ENCODE peak calls at places on chromosomes 16 and 17, in nine cellular contexts. M is colonic mucosa; B is prostate gland; C is heart right ventricle; H is CD4-positive, CD25-positive, alpha-beta regulatory T cell; F is DND-41; W is Peyer's patch; L is adrenal gland; Q is CD8-positive, alpha-beta T cell. X is an unnamed sample. For H3K4me1, the result is how much of the 10 kb centered on the place peaks cover.

GRCh38 chr16:72424776-72425175 is 252.8 kb upstream of the PMFBP1 start:
- DNase-seq in F (no peak), M (no peak), H (no peak), B (no peak), Q (no peak), L (no peak), C (no peak), W (no peak), X (no peak)

GRCh38 chr17:65857713-65858112 is 296.3 kb upstream of the AXIN2 start:
- DNase-seq in Q (no peak), W (no peak), B (no peak), M (no peak), H (no peak), F (no peak), C (no peak), L (no peak), X (no peak)

GRCh38 chr16:77574867-77575619 is 140.2 kb upstream of the ADAMTS18 start:
- DNase-seq in M (no peak), C (peak), H (no peak), B (no peak), W (no peak), F (no peak), Q (no peak), L (peak), X (no peak)

GRCh38 chr17:48048321-48049140 is at the start of gene NFE2L1:
- DNase-seq in M (peak), B (peak), W (peak), F (peak), H (peak), Q (no peak), C (peak), L (peak), X (peak)

GRCh38 chr17:60743812-60744211 is 66.2 kb downstream of the BCAS3 start:
- DNase-seq in C (no peak), Q (no peak), W (no peak), M (no peak), B (peak), H (no peak), L (no peak), F (no peak), X (no peak)

GRCh38 chr17:31391496-31391949 is at the start of gene RAB11FIP4:
- DNase-seq in B (no peak), M (no peak), F (no peak), H (no peak), W (peak), L (no peak), Q (peak), C (no peak), X (no peak)

GRCh38 chr16:74735162-74735452 is 34.4 kb upstream of the MLKL start:
- DNase-seq in C (no peak), Q (no peak), F (no peak), H (no peak), M (no peak), W (no peak), B (no peak), L (no peak), X (no peak)

GRCh38 chr17:56902350-56902749 is 11.5 kb downstream of the TRIM25 start:
- DNase-seq in M (no peak), W (no peak), H (no peak), Q (no peak), L (no peak), C (no peak), F (no peak), B (no peak), X (no peak)

GRCh38 chr16:72666267-72666666 is 381.7 kb downstream of the ZFHX3 start:
- DNase-seq in M (no peak), Q (no peak), H (peak), L (no peak), F (no peak), B (no peak), W (no peak), C (no peak), X (no peak)

GRCh38 chr17:5031365-5032082 is 3.7 kb downstream of the SLC52A1 start:
- DNase-seq in B (peak), M (peak), H (peak), F (peak), W (peak), L (peak), Q (peak), C (peak), X (peak)

GRCh38 chr17:43816336-43817320 is 16.3 kb downstream of the MPP3 start:
- DNase-seq in W (no peak), Q (no peak), F (no peak), M (no peak), H (no peak), L (no peak), B (no peak), C (no peak), X (no peak)

GRCh38 chr17:43570518-43570928 is 24.4 kb upstream of the ETV4 start:
- DNase-seq in H (no peak), M (no peak), L (no peak), F (no peak), W (no peak), B (no peak), Q (no peak), C (no peak), X (no peak)

GRCh38 chr16:49652441-49653175 is 203.3 kb downstream of the ZNF423 start:
- DNase-seq in W (no peak), C (peak), H (no peak), M (peak), Q (no peak), F (no peak), L (no peak), B (no peak), X (no peak)

GRCh38 chr17:8345052-8345690 is 5.5 kb downstream of the ODF4 start:
- DNase-seq in Q (no peak), F (no peak), M (no peak), B (no peak), W (no peak), L (no peak), H (no peak), C (no peak), X (no peak)

GRCh38 chr16:58236231-58236690 is 38.4 kb upstream of the CSNK2A2 start:
- DNase-seq in F (peak), H (peak), Q (peak), W (peak), B (peak), M (peak), L (peak), C (peak), X (peak)

GRCh38 chr17:38428643-38429371 is 543 bp downstream of the ARHGAP23 start:
- DNase-seq in W (no peak), H (peak), C (peak), B (no peak), L (peak), F (peak), Q (peak), M (no peak), X (no peak)

GRCh38 chr17:27526603-27527002 is 70.4 kb downstream of the KSR1 start:
- DNase-seq in C (peak), H (peak), W (peak), L (no peak), F (peak), M (peak), B (peak), Q (no peak), X (no peak)

GRCh38 chr16:89309438-89310122 is 92.1 kb downstream of the ZNF778 start:
- DNase-seq in M (no peak), L (no peak), F (no peak), H (no peak), C (no peak), B (no peak), Q (no peak), W (no peak), X (no peak)

GRCh38 chr16:89312598-89313299 is 95.2 kb downstream of the ZNF778 start:
- DNase-seq in C (no peak), W (no peak), B (no peak), F (no peak), M (no peak), L (no peak), Q (no peak), H (no peak), X (no peak)

GRCh38 chr16:89313583-89313982 is 96.1 kb downstream of the ZNF778 start:
- DNase-seq in W (no peak), C (no peak), M (no peak), B (no peak), Q (no peak), F (no peak), H (no peak), L (no peak), X (no peak)

GRCh38 chr16:89314357-89314756 is 96.9 kb downstream of the ZNF778 start:
- DNase-seq in H (peak), Q (peak), F (no peak), M (no peak), L (no peak), C (no peak), B (no peak), W (peak), X (peak)

DNA sequence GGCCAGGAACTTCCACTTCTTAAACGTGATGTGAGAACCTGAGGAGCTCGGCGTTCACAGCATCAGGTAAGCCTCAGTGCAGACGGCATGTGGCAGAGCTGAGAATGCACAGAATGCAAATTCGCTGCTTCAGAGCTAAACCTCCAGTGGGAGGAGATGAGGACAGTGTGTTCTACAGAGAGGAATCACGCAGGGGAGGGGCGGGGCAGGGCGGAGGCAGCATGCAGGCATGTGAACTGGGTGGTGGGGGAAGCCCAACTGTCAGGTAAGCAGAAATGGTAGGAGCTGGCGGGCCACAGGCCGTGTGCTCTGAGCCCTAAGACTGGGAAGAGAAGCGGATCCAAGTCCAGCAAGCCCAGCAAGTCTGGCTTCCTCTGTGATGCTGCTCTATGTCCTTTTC is 94.7 kb downstream of the ZNF778 start:
- DNase-seq in Q (no peak), F (no peak), H (no peak), M (no peak), L (no peak), C (no peak), W (peak), B (no peak), X (no peak)
- H3K4me1 ChIP-seq in Q (half or more), F (under half), H (half or more), M (under half), L (half or more), C (under half), W (under half), B (under half), X (half or more)

GRCh38 chr17:76268991-76269981 is 4.1 kb downstream of the UBALD2 start:
- DNase-seq in M (no peak), F (no peak), W (no peak), L (no peak), C (peak), B (no peak), Q (peak), H (peak), X (no peak)
- H3K4me3 ChIP-seq in M (no peak), F (peak), W (no peak), L (no peak), C (no peak), B (no peak), Q (peak), H (no peak), X (no peak)

GRCh38 chr17:83103200-83103937 is 24.0 kb downstream of the METRNL start:
- DNase-seq in H (no peak), F (peak), L (peak), W (no peak), B (peak), C (peak), Q (no peak), M (peak), X (peak)

GRCh38 chr17:83100853-83101391 is 21.5 kb downstream of the METRNL start:
- DNase-seq in F (peak), L (no peak), H (no peak), W (peak), B (no peak), C (no peak), Q (no peak), M (no peak), X (no peak)

GRCh38 chr17:83103938-83104311 is 24.5 kb downstream of the METRNL start:
- DNase-seq in L (no peak), C (no peak), M (no peak), H (no peak), Q (no peak), F (no peak), B (no peak), W (no peak), X (no peak)

GRCh38 chr17:83100220-83100852 is 20.9 kb downstream of the METRNL start:
- DNase-seq in Q (no peak), C (no peak), F (no peak), W (no peak), B (no peak), L (no peak), H (no peak), M (peak), X (no peak)

DNA sequence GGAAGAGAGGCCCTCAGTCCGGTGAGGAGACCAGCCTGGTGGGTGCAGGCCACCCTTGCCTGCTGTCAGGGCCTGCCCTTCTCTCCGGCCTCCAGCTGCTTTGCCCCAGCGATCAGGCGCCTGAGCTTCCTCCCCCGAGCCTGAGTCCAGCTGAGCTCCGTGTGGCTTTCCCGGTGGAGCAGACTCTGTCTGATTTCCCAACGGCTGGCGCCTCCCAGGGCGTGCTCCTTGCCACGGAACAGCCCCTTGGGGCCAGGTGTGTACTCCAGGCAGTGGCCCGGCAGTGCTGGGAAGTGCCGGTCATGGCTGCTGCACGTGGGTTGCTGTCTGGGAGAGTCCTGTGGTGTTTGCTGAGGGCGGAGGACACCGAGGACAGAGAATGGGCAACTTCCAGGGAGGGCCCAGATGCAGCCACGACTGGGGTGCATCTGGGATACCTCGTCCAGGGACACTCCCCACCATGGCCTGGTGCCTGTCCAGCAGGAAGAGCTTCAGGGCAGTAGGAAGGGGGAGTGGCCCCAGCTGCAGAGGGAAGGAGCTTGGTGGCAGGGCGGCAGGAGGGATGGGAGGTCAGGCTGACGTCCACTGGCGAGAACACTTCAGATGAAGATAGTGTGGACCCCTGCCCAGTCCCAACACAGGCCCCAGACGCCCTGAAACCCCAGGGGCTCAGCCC is 22.5 kb downstream of the METRNL start:
- DNase-seq in L (no peak), B (no peak), F (no peak), W (no peak), C (no peak), Q (no peak), H (no peak), M (peak), X (no peak)
- H3K4me1 ChIP-seq in L (under half), B (under half), F (under half), W (under half), C (under half), Q (under half), H (under half), M (under half), X (under half)

GRCh38 chr16:929674-930073 is 41.1 kb downstream of the LMF1 start:
- DNase-seq in F (no peak), L (no peak), W (no peak), C (no peak), B (no peak), Q (no peak), M (no peak), H (no peak), X (no peak)
- H3K4me3 ChIP-seq in F (no peak), L (no peak), W (no peak), C (no peak), B (no peak), Q (no peak), M (no peak), H (no peak), X (no peak)

GRCh38 chr17:49217651-49218413 is 7.3 kb downstream of the ABI3 start:
- DNase-seq in B (peak), C (peak), L (peak), W (peak), M (peak), Q (peak), H (peak), F (peak), X (peak)
- H3K4me1 ChIP-seq in B (under half), C (under half), L (under half), W (under half), M (under half), Q (half or more), H (half or more), F (under half), X (half or more)

GRCh38 chr16:3285131-3285530 is 1.8 kb downstream of the ZNF263 start:
- DNase-seq in C (no peak), F (no peak), H (no peak), Q (peak), B (no peak), M (no peak), L (no peak), W (no peak), X (no peak)
- H3K4me3 ChIP-seq in C (peak), F (peak), H (peak), Q (peak), B (no peak), M (no peak), L (no peak), W (no peak), X (peak)

GRCh38 chr17:78391843-78392242 is 13.4 kb downstream of the PGS1 start:
- DNase-seq in F (no peak), C (no peak), H (no peak), W (no peak), L (no peak), Q (no peak), B (no peak), M (no peak), X (no peak)

GRCh38 chr17:78392295-78392694 is 13.8 kb downstream of the PGS1 start:
- DNase-seq in W (no peak), F (no peak), C (no peak), B (no peak), Q (no peak), M (no peak), L (no peak), H (no peak), X (no peak)

GRCh38 chr17:78396436-78397335 is 18.2 kb downstream of the PGS1 start:
- DNase-seq in H (no peak), C (peak), F (no peak), W (no peak), M (no peak), Q (no peak), L (no peak), B (no peak), X (no peak)

GRCh38 chr17:78395186-78395585 is 16.7 kb downstream of the PGS1 start:
- DNase-seq in M (no peak), C (no peak), Q (no peak), W (no peak), H (no peak), F (no peak), B (no peak), L (no peak), X (no peak)

DNA sequence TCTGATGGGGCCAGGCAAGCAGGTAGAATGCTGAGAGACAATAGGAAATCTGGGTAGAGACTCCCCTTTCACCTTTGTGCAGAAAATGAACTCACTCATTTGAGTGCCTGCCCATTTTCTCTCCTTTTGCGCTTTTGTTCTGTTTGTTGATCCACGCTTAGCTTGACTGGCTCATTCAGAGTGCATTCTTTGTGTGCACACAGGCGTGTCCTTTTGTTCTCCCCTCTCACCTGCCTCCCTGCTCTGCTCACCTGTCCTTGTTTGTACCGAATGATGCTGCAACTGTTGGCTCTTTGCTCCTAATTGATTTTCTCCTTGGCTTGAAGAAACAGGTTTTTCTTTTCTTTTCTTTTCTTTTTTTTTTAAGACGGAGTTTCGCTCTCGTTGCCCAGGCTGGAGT is 15.8 kb downstream of the PGS1 start:
- DNase-seq in F (no peak), W (no peak), C (no peak), B (no peak), M (no peak), L (no peak), H (no peak), Q (no peak), X (no peak)
- H3K4me1 ChIP-seq in F (under half), W (under half), C (half or more), B (under half), M (under half), L (under half), H (under half), Q (under half), X (under half)

GRCh38 chr16:68643227-68643626 is 1.9 kb upstream of the CDH3 start:
- DNase-seq in F (no peak), Q (no peak), H (no peak), W (no peak), C (no peak), L (no peak), M (no peak), B (no peak), X (no peak)
- H3K4me3 ChIP-seq in F (no peak), Q (no peak), H (no peak), W (no peak), C (no peak), L (no peak), M (no peak), B (no peak), X (no peak)

X was measured in CD4-positive, alpha-beta memory T cell.